ENCODE peak calls at places on chromosomes 5 and 9, in ten cellular contexts. U, T, N, X, G, A, Z, D, S and F are unnamed samples.

GRCh38 chr5:86625148-86625547 is 7.4 kb downstream of the COX7C start:
- DNase-seq in G (no peak), A (no peak), S (no peak), N (no peak), D (no peak), T (no peak), Z (no peak), U (no peak), X (no peak), F (no peak)

GRCh38 chr5:38536968-38537367 is 19.5 kb downstream of the LIFR start:
- DNase-seq in A (no peak), D (no peak), U (no peak), T (no peak), S (no peak), G (no peak), Z (no peak), N (no peak), X (no peak), F (no peak)

GRCh38 chr5:88677502-88677901 is 205.5 kb downstream of the MEF2C start:
- DNase-seq in N (no peak), G (no peak), A (no peak), T (no peak), X (no peak), U (no peak), S (no peak), Z (no peak), D (no peak), F (no peak)

GRCh38 chr9:137710751-137711150 is 91.9 kb downstream of the EHMT1 start:
- DNase-seq in U (no peak), G (no peak), T (no peak), A (no peak), S (no peak), Z (no peak), X (no peak), N (no peak), D (no peak), F (no peak)

GRCh38 chr9:79120533-79121315 is 451.0 kb upstream of the TLE4 start:
- DNase-seq in U (no peak), X (no peak), S (peak), A (no peak), G (no peak), N (no peak), T (peak), D (no peak), Z (no peak), F (no peak)

GRCh38 chr9:127927457-127928231 is 2.9 kb downstream of the PIP5KL1 start:
- DNase-seq in D (no peak), A (no peak), N (no peak), Z (peak), T (no peak), U (no peak), X (peak), S (no peak), G (no peak), F (no peak)

GRCh38 chr9:96646081-96646991 is 8.8 kb downstream of the PRXL2C start:
- DNase-seq in N (no peak), X (peak), T (no peak), G (no peak), S (peak), U (no peak), D (no peak), Z (no peak), A (no peak), F (no peak)

GRCh38 chr5:90569084-90569483 is 10.5 kb downstream of the ADGRV1 start:
- DNase-seq in A (no peak), T (no peak), D (no peak), N (no peak), Z (no peak), G (no peak), U (no peak), X (no peak), S (no peak), F (no peak)

GRCh38 chr9:89661956-89662717 is 57.3 kb downstream of the GADD45G start:
- DNase-seq in D (peak), Z (no peak), T (peak), G (peak), S (peak), X (peak), A (peak), N (peak), U (peak), F (peak)

GRCh38 chr9:92648447-92649406 is 21.2 kb downstream of the IPPK start:
- DNase-seq in Z (no peak), S (no peak), X (no peak), N (peak), D (no peak), A (no peak), U (peak), T (no peak), G (no peak), F (no peak)

GRCh38 chr5:1840741-1841521 is 39.7 kb downstream of the NDUFS6 start:
- DNase-seq in X (no peak), G (no peak), T (no peak), Z (no peak), U (no peak), A (no peak), N (peak), S (no peak), D (no peak), F (no peak)

GRCh38 chr9:130276121-130276520 is 10.6 kb downstream of the HMCN2 start:
- DNase-seq in X (peak), S (peak), Z (no peak), G (peak), T (no peak), N (no peak), D (peak), U (no peak), A (no peak), F (peak)

GRCh38 chr9:137056739-137057407 is 3.0 kb upstream of the ENTPD2 start:
- DNase-seq in T (no peak), S (no peak), U (no peak), N (no peak), Z (no peak), D (no peak), X (no peak), A (no peak), G (no peak), F (no peak)

GRCh38 chr9:104780796-104781395 is 17.0 kb downstream of the NIPSNAP3B start:
- DNase-seq in X (no peak), U (no peak), D (no peak), G (peak), N (no peak), S (no peak), T (no peak), A (no peak), Z (no peak), F (peak)

GRCh38 chr9:123828449-123828848 is 101.5 kb downstream of the DENND1A start:
- DNase-seq in D (no peak), U (no peak), X (no peak), S (no peak), N (no peak), T (no peak), A (no peak), G (no peak), Z (no peak), F (no peak)

GRCh38 chr9:131623655-131624330 is 78.5 kb downstream of the PRRT1B start:
- DNase-seq in U (no peak), T (no peak), X (no peak), D (no peak), S (no peak), G (no peak), Z (no peak), A (no peak), N (no peak), F (no peak)

GRCh38 chr9:34578241-34579096 is 11.1 kb downstream of the CNTFR start:
- DNase-seq in D (peak), S (peak), G (no peak), T (no peak), N (no peak), A (no peak), Z (no peak), U (no peak), X (peak), F (peak)

GRCh38 chr9:99299214-99300102 is 77.4 kb downstream of the SEC61B start:
- DNase-seq in G (peak), D (peak), Z (no peak), X (peak), N (no peak), U (no peak), A (no peak), T (no peak), S (peak), F (peak)

GRCh38 chr5:151264113-151264512 is 11.1 kb downstream of the GM2A start:
- DNase-seq in X (no peak), A (no peak), N (no peak), Z (no peak), G (peak), S (peak), T (no peak), U (no peak), D (no peak), F (peak)

GRCh38 chr5:124738751-124739559 is 7.5 kb downstream of the ZNF608 start:
- DNase-seq in T (no peak), X (no peak), Z (no peak), N (no peak), S (no peak), D (no peak), G (no peak), A (no peak), U (no peak), F (no peak)

GRCh38 chr9:136545065-136545965 is 533 bp downstream of the NOTCH1 start:
- DNase-seq in G (peak), A (no peak), D (no peak), U (no peak), T (no peak), S (no peak), X (no peak), Z (peak), N (peak), F (no peak)

GRCh38 chr5:34826347-34826746 is 12.6 kb upstream of the TTC23L start:
- DNase-seq in U (no peak), T (no peak), G (no peak), Z (no peak), X (no peak), D (no peak), S (peak), A (no peak), N (no peak), F (no peak)

GRCh38 chr5:86320266-86320665 is 297.5 kb upstream of the COX7C start:
- DNase-seq in Z (no peak), T (no peak), A (no peak), U (no peak), X (peak), N (no peak), D (peak), S (peak), G (no peak), F (peak)